ENCODE peak calls at places on chromosome 12, in six cellular contexts. One of them, this sample, is unnamed.

GRCh38 chr12:30884804-30885203 is 41.7 kb upstream of the TSPAN11 start:
- DNase-seq in A549: no peak
- DNase-seq in K562: no peak
- DNase-seq in SK-N-SH: no peak
- DNase-seq in GM12878: no peak
- DNase-seq in H1: no peak
- DNase-seq in this sample: no peak

GRCh38 chr12:8446642-8447547 is 8.9 kb upstream of the CLEC6A start:
- DNase-seq in A549: no peak
- DNase-seq in GM12878: no peak
- DNase-seq in SK-N-SH: no peak
- DNase-seq in K562: no peak
- DNase-seq in H1: no peak
- DNase-seq in this sample: no peak

GRCh38 chr12:107761502-107761904 is 566 bp upstream of the PRDM4 start:
- DNase-seq in H1: no peak
- DNase-seq in SK-N-SH: peak; percentile 46
- DNase-seq in GM12878: no peak
- DNase-seq in A549: no peak
- DNase-seq in K562: no peak
- DNase-seq in this sample: no peak

GRCh38 chr12:69835048-69835447 is 10.0 kb downstream of the MYRFL start:
- DNase-seq in A549: no peak
- DNase-seq in H1: no peak
- DNase-seq in SK-N-SH: no peak
- DNase-seq in GM12878: no peak
- DNase-seq in K562: no peak
- DNase-seq in this sample: no peak

GRCh38 chr12:31890295-31891285 is 68.6 kb upstream of the RESF1 start:
- DNase-seq in A549: no peak
- DNase-seq in SK-N-SH: no peak
- DNase-seq in K562: no peak
- DNase-seq in H1: no peak
- DNase-seq in GM12878: no peak
- DNase-seq in this sample: no peak

GRCh38 chr12:30440826-30441602 is 254.7 kb downstream of the IPO8 start:
- DNase-seq in GM12878: no peak
- DNase-seq in K562: peak; percentile 16
- DNase-seq in H1: no peak
- DNase-seq in A549: peak; percentile 35
- DNase-seq in SK-N-SH: peak; percentile 42
- DNase-seq in this sample: peak; percentile 27

GRCh38 chr12:26723379-26724308 is 109.3 kb downstream of the ITPR2 start:
- DNase-seq in K562: no peak
- DNase-seq in SK-N-SH: no peak
- DNase-seq in H1: no peak
- DNase-seq in A549: no peak
- DNase-seq in GM12878: no peak
- DNase-seq in this sample: peak; percentile 78

GRCh38 chr12:46387697-46388096 is 15.1 kb upstream of the SLC38A2 start:
- DNase-seq in A549: no peak
- DNase-seq in SK-N-SH: no peak
- DNase-seq in H1: no peak
- DNase-seq in K562: no peak
- DNase-seq in GM12878: no peak
- DNase-seq in this sample: no peak

GRCh38 chr12:81896771-81897170 is 137.6 kb upstream of the PPFIA2 start:
- DNase-seq in SK-N-SH: no peak
- DNase-seq in GM12878: no peak
- DNase-seq in H1: no peak
- DNase-seq in A549: no peak
- DNase-seq in K562: no peak
- DNase-seq in this sample: no peak

GRCh38 chr12:68932701-68933563 is at the start of gene CPM:
- DNase-seq in K562: peak; percentile 87
- DNase-seq in A549: peak; percentile 62
- DNase-seq in H1: no peak
- DNase-seq in SK-N-SH: peak; percentile 83
- DNase-seq in GM12878: no peak
- DNase-seq in this sample: peak; percentile 25

GRCh38 chr12:108856428-108857157 is 790 bp downstream of the SSH1 start:
- DNase-seq in GM12878: no peak
- DNase-seq in K562: no peak
- DNase-seq in SK-N-SH: peak; percentile 51
- DNase-seq in H1: no peak
- DNase-seq in A549: peak; percentile 73
- DNase-seq in this sample: peak; percentile 87

GRCh38 chr12:26712892-26713291 is 120.1 kb downstream of the ITPR2 start:
- DNase-seq in SK-N-SH: no peak
- DNase-seq in K562: no peak
- DNase-seq in H1: no peak
- DNase-seq in A549: no peak
- DNase-seq in GM12878: no peak
- DNase-seq in this sample: no peak

GRCh38 chr12:55258288-55258687 is 13.9 kb downstream of the OR6C74 start:
- DNase-seq in K562: no peak
- DNase-seq in GM12878: no peak
- DNase-seq in A549: no peak
- DNase-seq in SK-N-SH: no peak
- DNase-seq in H1: no peak
- DNase-seq in this sample: no peak

GRCh38 chr12:103114296-103115055 is 157.0 kb downstream of the ASCL1 start:
- DNase-seq in SK-N-SH: no peak
- DNase-seq in A549: no peak
- DNase-seq in K562: no peak
- DNase-seq in H1: no peak
- DNase-seq in GM12878: peak; percentile 95
- DNase-seq in this sample: no peak

GRCh38 chr12:68507657-68508056 is 103.0 kb upstream of the RAP1B start:
- DNase-seq in A549: no peak
- DNase-seq in H1: no peak
- DNase-seq in SK-N-SH: no peak
- DNase-seq in K562: no peak
- DNase-seq in GM12878: no peak
- DNase-seq in this sample: no peak

GRCh38 chr12:91272456-91273063 is 89.9 kb upstream of the DCN start:
- DNase-seq in GM12878: no peak
- DNase-seq in SK-N-SH: no peak
- DNase-seq in A549: no peak
- DNase-seq in K562: no peak
- DNase-seq in H1: peak; percentile 15
- DNase-seq in this sample: no peak

GRCh38 chr12:108099085-108099484 is 30.0 kb upstream of the WSCD2 start:
- DNase-seq in GM12878: no peak
- DNase-seq in A549: no peak
- DNase-seq in K562: no peak
- DNase-seq in H1: no peak
- DNase-seq in SK-N-SH: no peak
- DNase-seq in this sample: no peak

GRCh38 chr12:19645823-19646222 is 206.5 kb downstream of the AEBP2 start:
- DNase-seq in K562: no peak
- DNase-seq in SK-N-SH: no peak
- DNase-seq in GM12878: no peak
- DNase-seq in A549: no peak
- DNase-seq in H1: no peak
- DNase-seq in this sample: no peak

GRCh38 chr12:19643635-19644034 is 204.3 kb downstream of the AEBP2 start:
- DNase-seq in H1: peak; percentile 51
- DNase-seq in A549: peak; percentile 69
- DNase-seq in GM12878: no peak
- DNase-seq in K562: no peak
- DNase-seq in SK-N-SH: peak; percentile 56
- DNase-seq in this sample: peak; percentile 68

GRCh38 chr12:19642305-19642704 is 203.0 kb downstream of the AEBP2 start:
- DNase-seq in A549: no peak
- DNase-seq in GM12878: no peak
- DNase-seq in K562: no peak
- DNase-seq in SK-N-SH: no peak
- DNase-seq in H1: no peak
- DNase-seq in this sample: no peak

GRCh38 chr12:19639781-19640180 is 200.5 kb downstream of the AEBP2 start:
- DNase-seq in A549: no peak
- DNase-seq in H1: no peak
- DNase-seq in SK-N-SH: no peak
- DNase-seq in GM12878: no peak
- DNase-seq in K562: no peak
- DNase-seq in this sample: no peak

GRCh38 chr12:19641235-19642080 is 202.2 kb downstream of the AEBP2 start:
- DNase-seq in SK-N-SH: no peak
- DNase-seq in A549: no peak
- DNase-seq in K562: no peak
- DNase-seq in H1: no peak
- DNase-seq in GM12878: no peak
- DNase-seq in this sample: no peak
- TF ChIP-seq RFX5 in SK-N-SH: no peak
- TF ChIP-seq RFX5 in A549: no peak
- TF ChIP-seq RFX5 in K562: no peak
- TF ChIP-seq RFX5 in H1: no peak
- TF ChIP-seq RFX5 in GM12878: no peak
- TF ChIP-seq RFX5 in this sample: no peak

GRCh38 chr12:124622764-124623163 is 55.4 kb upstream of the NCOR2 start:
- DNase-seq in K562: no peak
- DNase-seq in A549: no peak
- DNase-seq in GM12878: no peak
- DNase-seq in SK-N-SH: no peak
- DNase-seq in H1: no peak
- DNase-seq in this sample: no peak

GRCh38 chr12:124623344-124623885 is 56.0 kb upstream of the NCOR2 start:
- DNase-seq in SK-N-SH: no peak
- DNase-seq in GM12878: no peak
- DNase-seq in H1: no peak
- DNase-seq in A549: no peak
- DNase-seq in K562: no peak
- DNase-seq in this sample: no peak

GRCh38 chr12:124620606-124621295 is 53.3 kb upstream of the NCOR2 start:
- DNase-seq in K562: no peak
- DNase-seq in H1: no peak
- DNase-seq in SK-N-SH: no peak
- DNase-seq in A549: no peak
- DNase-seq in GM12878: no peak
- DNase-seq in this sample: peak; percentile 33

GRCh38 chr12:124621296-124621660 is 53.9 kb upstream of the NCOR2 start:
- DNase-seq in GM12878: no peak
- DNase-seq in H1: peak; percentile 27
- DNase-seq in A549: no peak
- DNase-seq in K562: no peak
- DNase-seq in SK-N-SH: no peak
- DNase-seq in this sample: peak; percentile 44

DNA sequence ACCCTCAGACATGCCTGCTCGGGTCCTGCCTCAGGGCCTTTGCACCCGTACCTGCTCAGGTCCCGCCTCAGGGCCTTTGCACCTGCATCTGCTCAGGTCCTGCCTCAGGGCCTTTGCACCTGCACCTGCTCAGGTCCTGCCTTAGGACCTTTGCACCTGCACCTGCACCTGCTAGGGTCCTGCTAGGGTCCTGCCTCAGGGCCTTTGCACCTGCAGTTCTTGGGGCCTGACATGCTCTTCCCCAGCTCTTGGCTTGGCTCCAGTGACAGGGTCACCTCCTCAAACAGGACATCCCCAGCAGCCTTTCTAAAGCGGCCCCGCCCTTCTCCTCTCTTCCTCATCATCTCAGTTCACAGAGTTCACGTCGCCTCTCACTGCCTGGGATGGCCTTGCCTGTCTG is 54.9 kb upstream of the NCOR2 start:
- DNase-seq in K562: no peak
- DNase-seq in A549: no peak
- DNase-seq in H1: no peak
- DNase-seq in GM12878: no peak
- DNase-seq in SK-N-SH: no peak
- DNase-seq in this sample: no peak
- H3K4me1 ChIP-seq in K562: peaks cover 8% of the 10 kb centered on the region
- H3K4me1 ChIP-seq in A549: peaks cover 19% of the 10 kb centered on the region
- H3K4me1 ChIP-seq in H1: peaks cover 8% of the 10 kb centered on the region
- H3K4me1 ChIP-seq in GM12878: no peaks in the 10 kb centered on the region
- H3K4me1 ChIP-seq in SK-N-SH: peaks cover 15% of the 10 kb centered on the region
- H3K4me1 ChIP-seq in this sample: peaks cover 16% of the 10 kb centered on the region

GRCh38 chr12:118304093-118304492 is 68.6 kb downstream of the TAOK3 start:
- DNase-seq in GM12878: no peak
- DNase-seq in SK-N-SH: no peak
- DNase-seq in A549: no peak
- DNase-seq in H1: no peak
- DNase-seq in K562: no peak
- DNase-seq in this sample: no peak

GRCh38 chr12:118299791-118300460 is 72.8 kb downstream of the TAOK3 start:
- DNase-seq in GM12878: no peak
- DNase-seq in H1: no peak
- DNase-seq in K562: no peak
- DNase-seq in SK-N-SH: no peak
- DNase-seq in A549: no peak
- DNase-seq in this sample: no peak

GRCh38 chr12:118297284-118297683 is 75.4 kb downstream of the TAOK3 start:
- DNase-seq in K562: no peak
- DNase-seq in SK-N-SH: no peak
- DNase-seq in GM12878: no peak
- DNase-seq in A549: no peak
- DNase-seq in H1: no peak
- DNase-seq in this sample: no peak

GRCh38 chr12:118307069-118307954 is 65.4 kb downstream of the TAOK3 start:
- DNase-seq in SK-N-SH: no peak
- DNase-seq in H1: no peak
- DNase-seq in K562: no peak
- DNase-seq in GM12878: peak; percentile 69
- DNase-seq in A549: peak; percentile 19
- DNase-seq in this sample: peak; percentile 95

DNA sequence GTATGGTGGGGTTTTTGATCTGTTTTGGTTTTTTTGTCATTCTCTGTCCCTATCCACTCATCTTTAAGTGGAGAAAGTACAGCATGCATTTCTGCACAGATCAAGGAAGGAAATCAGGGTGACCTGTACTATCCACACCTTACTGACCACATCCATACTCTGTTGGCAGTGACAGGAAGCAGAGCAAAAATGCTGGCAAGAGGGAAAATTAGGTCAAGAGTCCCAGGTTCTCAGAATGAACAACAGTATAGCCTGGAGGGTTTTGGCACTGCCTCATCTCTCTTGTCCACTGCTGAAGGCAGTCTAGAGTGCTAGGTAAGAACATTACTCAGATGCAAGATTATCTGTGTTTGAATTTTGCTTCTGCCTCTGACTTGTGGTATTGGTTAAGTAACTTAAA is 70.7 kb downstream of the TAOK3 start:
- DNase-seq in SK-N-SH: no peak
- DNase-seq in GM12878: no peak
- DNase-seq in H1: no peak
- DNase-seq in A549: no peak
- DNase-seq in K562: no peak
- DNase-seq in this sample: peak; percentile 53
- TF ChIP-seq RFX5 in SK-N-SH: no peak
- TF ChIP-seq RFX5 in GM12878: no peak
- TF ChIP-seq RFX5 in H1: no peak
- TF ChIP-seq RFX5 in A549: no peak
- TF ChIP-seq RFX5 in K562: no peak
- TF ChIP-seq RFX5 in this sample: no peak

DNA sequence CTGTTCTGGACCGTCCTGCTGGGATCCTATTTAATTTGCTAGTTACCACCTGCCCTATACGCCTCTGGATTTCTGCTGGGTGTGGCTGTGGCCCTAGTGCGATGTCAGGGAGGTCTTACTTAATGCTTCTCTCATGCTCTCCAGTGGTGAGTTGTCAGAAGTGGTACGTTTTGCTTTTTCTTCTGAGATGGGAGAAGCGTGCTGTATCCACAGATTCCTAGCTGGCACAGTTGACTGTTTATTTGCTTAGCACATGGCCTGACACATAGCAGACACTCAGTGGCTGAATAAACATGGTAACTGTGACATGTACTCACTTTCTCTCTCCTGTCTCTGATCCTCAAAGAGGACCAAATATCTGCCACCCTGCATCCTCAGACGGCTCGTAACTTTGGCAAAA is 107.3 kb downstream of the CACNA1C start:
- DNase-seq in SK-N-SH: no peak
- DNase-seq in GM12878: no peak
- DNase-seq in H1: no peak
- DNase-seq in A549: no peak
- DNase-seq in K562: no peak
- DNase-seq in this sample: no peak
- H3K4me1 ChIP-seq in SK-N-SH: peaks cover 4% of the 10 kb centered on the region
- H3K4me1 ChIP-seq in GM12878: no peaks in the 10 kb centered on the region
- H3K4me1 ChIP-seq in H1: no peaks in the 10 kb centered on the region
- H3K4me1 ChIP-seq in A549: no peaks in the 10 kb centered on the region
- H3K4me1 ChIP-seq in K562: no peaks in the 10 kb centered on the region
- H3K4me1 ChIP-seq in this sample: peaks cover 22% of the 10 kb centered on the region